ENCODE peak calls at places on chromosomes 6 and 20, in five cellular contexts. K is trophoblast cell, E is neuronal stem cell, H is mesenchymal stem cell, N is H9. W is an unnamed sample.

GRCh38 chr6:27532820-27533538 is 60.1 kb upstream of the ZNF184 start:
- DNase-seq in N (no peak), E (no peak), K (no peak), H (peak), W (peak)

GRCh38 chr20:59835448-59836395 is 97.7 kb downstream of the SYCP2 start:
- DNase-seq in K (no peak), H (no peak), N (peak), E (peak), W (peak)

GRCh38 chr6:33030245-33030644 is 20.9 kb upstream of the HLA-DOA start:
- DNase-seq in N (no peak), E (no peak), H (no peak), K (no peak), W (no peak)

GRCh38 chr6:35079311-35080000 is 61.7 kb downstream of the TCP11 start:
- DNase-seq in K (no peak), N (no peak), H (no peak), E (no peak), W (no peak)

GRCh38 chr6:7463785-7464184 is 74.2 kb downstream of the RIOK1 start:
- DNase-seq in H (peak), N (peak), K (peak), E (peak), W (peak)

GRCh38 chr20:10672579-10673127 is 1.1 kb downstream of the JAG1 start:
- DNase-seq in H (peak), E (no peak), K (peak), N (no peak), W (peak)

GRCh38 chr20:45497971-45498494 is 17.4 kb downstream of the SPINT3 start:
- DNase-seq in K (no peak), H (no peak), N (no peak), E (no peak), W (no peak)

GRCh38 chr6:164911151-164911550 is 398.3 kb downstream of the C6orf118 start:
- DNase-seq in H (no peak), N (no peak), E (no peak), K (no peak), W (no peak)

GRCh38 chr6:116542426-116542825 is 3.1 kb downstream of the TRAPPC3L start:
- DNase-seq in K (no peak), E (no peak), N (no peak), H (no peak), W (no peak)

GRCh38 chr6:149897015-149897697 is 757 bp downstream of the RAET1E start:
- DNase-seq in E (no peak), K (no peak), H (peak), N (no peak), W (peak)

GRCh38 chr6:1052262-1052661 is 259.6 kb upstream of the FOXQ1 start:
- DNase-seq in K (no peak), N (no peak), E (no peak), H (no peak), W (no peak)

GRCh38 chr6:15403094-15403493 is 157.2 kb downstream of the JARID2 start:
- DNase-seq in N (no peak), E (no peak), H (no peak), K (no peak), W (no peak)

GRCh38 chr6:134835998-134836397 is 113.9 kb downstream of the ALDH8A1 start:
- DNase-seq in E (no peak), N (no peak), K (no peak), H (no peak), W (peak)

GRCh38 chr6:163815796-163816195 is 401.3 kb downstream of the QKI start:
- DNase-seq in K (no peak), H (no peak), N (no peak), E (no peak), W (no peak)

GRCh38 chr20:20791664-20792568 is 79.5 kb upstream of the RALGAPA2 start:
- DNase-seq in H (no peak), N (no peak), K (no peak), E (no peak), W (no peak)

GRCh38 chr6:84082693-84083265 is 49.2 kb downstream of the MRAP2 start:
- DNase-seq in E (peak), K (no peak), N (no peak), H (no peak), W (no peak)

DNA sequence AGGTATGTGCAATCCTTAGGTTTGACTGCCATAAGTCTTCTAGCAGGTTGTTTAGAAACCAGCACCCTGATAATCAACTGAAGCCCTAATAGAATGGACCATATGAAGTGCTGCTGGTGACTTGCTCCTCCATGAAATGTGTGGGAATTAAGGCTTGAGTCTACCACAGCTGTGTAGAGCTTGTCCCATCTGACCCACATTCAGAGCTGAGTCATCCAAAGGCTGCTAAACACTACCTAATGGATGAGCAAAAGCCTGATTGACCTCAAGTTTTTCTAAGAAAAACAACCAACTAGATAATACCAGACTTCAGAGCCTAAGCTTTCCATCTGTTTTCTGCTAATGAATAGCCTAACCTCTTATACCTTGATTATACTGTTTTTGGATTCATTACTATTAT is 120.3 kb upstream of the MOCS1 start:
- DNase-seq in N (no peak), K (peak), H (no peak), E (no peak), W (no peak)
- H3K14ac ChIP-seq in N (no peak), K (no peak), H (no peak), E (no peak), W (no peak)

DNA sequence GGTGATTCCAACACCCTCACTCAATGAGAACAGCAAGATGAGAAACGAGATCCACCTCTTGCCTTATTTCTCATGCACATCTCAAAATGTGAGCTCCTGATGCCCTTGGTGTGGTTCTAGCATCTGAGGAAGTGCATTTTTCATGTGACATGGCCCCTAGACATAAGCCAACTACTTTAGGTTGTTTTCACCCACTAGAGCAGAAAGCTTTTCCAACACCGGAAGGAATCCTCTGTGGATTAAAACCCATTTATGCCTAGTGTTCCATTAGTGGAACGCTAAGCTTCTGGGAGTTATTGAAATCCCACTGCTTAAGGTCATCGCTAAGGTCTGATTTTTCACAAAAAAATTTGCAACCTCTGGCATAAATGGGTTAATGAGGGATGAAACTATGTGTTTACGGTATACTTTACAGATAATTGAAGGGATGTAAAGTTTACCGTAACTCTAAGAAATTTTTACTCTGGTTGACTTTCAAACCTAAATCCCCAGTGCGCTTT is 24.0 kb downstream of the CYP24A1 start:
- DNase-seq in N (no peak), H (no peak), E (no peak), K (no peak), W (no peak)
- H3K9ac ChIP-seq in N (no peak), H (no peak), E (no peak), K (no peak), W (no peak)

DNA sequence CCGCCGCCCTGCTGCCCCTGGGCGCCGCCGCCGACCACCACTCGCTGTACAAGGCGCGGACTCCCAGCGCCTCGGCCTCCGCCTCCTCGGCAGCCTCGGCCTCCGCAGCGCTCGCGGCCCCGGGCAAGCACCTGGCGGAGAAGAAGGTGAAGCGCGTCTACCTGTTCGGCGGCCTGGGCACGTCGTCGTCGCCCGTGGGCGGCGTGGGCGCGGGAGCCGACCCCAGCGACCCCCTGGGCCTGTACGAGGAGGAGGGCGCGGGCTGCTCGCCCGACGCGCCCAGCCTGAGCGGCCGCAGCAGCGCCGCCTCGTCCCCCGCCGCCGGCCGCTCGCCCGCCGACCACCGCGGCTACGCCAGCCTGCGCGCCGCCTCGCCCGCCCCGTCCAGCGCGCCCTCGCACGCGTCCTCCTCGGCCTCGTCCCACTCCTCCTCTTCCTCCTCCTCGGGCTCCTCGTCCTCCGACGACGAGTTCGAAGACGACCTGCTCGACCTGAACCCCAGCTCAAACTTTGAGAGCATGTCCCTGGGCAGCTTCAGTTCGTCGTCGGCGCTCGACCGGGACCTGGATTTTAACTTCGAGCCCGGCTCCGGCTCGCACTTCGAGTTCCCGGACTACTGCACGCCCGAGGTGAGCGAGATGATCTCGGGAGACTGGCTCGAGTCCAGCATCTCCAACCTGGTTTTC is 1.9 kb downstream of the SOX4 start:
- DNase-seq in N (no peak), E (no peak), K (no peak), H (peak), W (no peak)
- H3K14ac ChIP-seq in N (peak), E (peak), K (peak), H (no peak), W (peak)

GRCh38 chr20:43799150-43799711 is 72.4 kb upstream of the GTSF1L start:
- DNase-seq in H (peak), K (no peak), N (no peak), E (no peak), W (peak)
- H3K9ac ChIP-seq in H (no peak), K (no peak), N (no peak), E (no peak), W (no peak)